ENCODE peak calls at places on chromosomes 3 and 15, in four cellular contexts. J, T, O and V are unnamed samples.
A peak's percentile ranks its signal among the peaks of the same experiment; 100 is the strongest.

GRCh38 chr3:152961323-152961722 is 126.4 kb downstream of the P2RY1 start:
- DNase-seq in J (no peak), T (no peak), O (no peak), V (no peak)

GRCh38 chr3:77506384-77506783 is 466.5 kb downstream of the ROBO2 start:
- DNase-seq in J (no peak), T (no peak), O (no peak), V (no peak)

GRCh38 chr3:39101022-39101689 is 6.3 kb downstream of the GORASP1 start:
- DNase-seq in J (peak; percentile 1), T (no peak), O (peak; percentile 11), V (no peak)

GRCh38 chr3:15319575-15319974 is 12.8 kb downstream of the SH3BP5 start:
- DNase-seq in J (no peak), T (no peak), O (peak; percentile 95), V (no peak)

GRCh38 chr3:13812039-13812438 is 67.8 kb downstream of the WNT7A start:
- DNase-seq in J (no peak), T (peak; percentile 73), O (no peak), V (peak; percentile 17)

GRCh38 chr3:90091557-90091956 is 984.1 kb downstream of the EPHA3 start:
- DNase-seq in J (peak; percentile 63), T (peak; percentile 1), O (peak; percentile 47), V (no peak)

GRCh38 chr3:147407495-147408179 is 1.3 kb upstream of the ZIC4 start:
- DNase-seq in J (no peak), T (no peak), O (no peak), V (no peak)

GRCh38 chr15:80106051-80106450 is 46.6 kb downstream of the ZFAND6 start:
- DNase-seq in J (no peak), T (no peak), O (no peak), V (no peak)

GRCh38 chr15:29938701-29939340 is 116.6 kb upstream of the TJP1 start:
- DNase-seq in J (no peak), T (no peak), O (no peak), V (no peak)

GRCh38 chr15:100995471-100996430 is 76.6 kb downstream of the LRRK1 start:
- DNase-seq in J (no peak), T (no peak), O (no peak), V (no peak)

GRCh38 chr3:148023994-148024393 is 614.8 kb downstream of the ZIC1 start:
- DNase-seq in J (no peak), T (no peak), O (peak; percentile 90), V (no peak)

GRCh38 chr3:43455233-43455632 is 166.6 kb downstream of the ANO10 start:
- DNase-seq in J (no peak), T (no peak), O (peak; percentile 12), V (no peak)

GRCh38 chr3:134466366-134466765 is 19.4 kb downstream of the ANAPC13 start:
- DNase-seq in J (no peak), T (no peak), O (no peak), V (no peak)

GRCh38 chr3:119245778-119246177 is 5.1 kb upstream of the B4GALT4 start:
- DNase-seq in J (no peak), T (no peak), O (no peak), V (no peak)

GRCh38 chr3:165837058-165837525 is at the start of gene BCHE:
- DNase-seq in J (no peak), T (no peak), O (peak; percentile 4), V (no peak)

GRCh38 chr3:119664850-119665379 is 4.5 kb upstream of the POPDC2 start:
- DNase-seq in J (no peak), T (no peak), O (no peak), V (no peak)

GRCh38 chr3:156818890-156819289 is 7.3 kb upstream of the LEKR1 start:
- DNase-seq in J (no peak), T (no peak), O (no peak), V (no peak)

GRCh38 chr15:28026764-28027713 is 72.1 kb downstream of the OCA2 start:
- DNase-seq in J (no peak), T (no peak), O (no peak), V (no peak)

GRCh38 chr3:23600178-23600577 is 205.6 kb upstream of the UBE2E1 start:
- DNase-seq in J (no peak), T (no peak), O (no peak), V (no peak)

GRCh38 chr15:98160236-98160635 is 199.7 kb downstream of the ARRDC4 start:
- DNase-seq in J (no peak), T (no peak), O (no peak), V (no peak)

GRCh38 chr15:59933607-59934006 is 70.5 kb upstream of the FOXB1 start:
- DNase-seq in J (no peak), T (no peak), O (no peak), V (no peak)

GRCh38 chr3:99781761-99782160 is 35.9 kb upstream of the CMSS1 start:
- DNase-seq in J (no peak), T (no peak), O (peak; percentile 37), V (no peak)

GRCh38 chr15:60840306-60840702 is 361.4 kb upstream of the ICE2 start:
- DNase-seq in J (peak; percentile 57), T (no peak), O (peak; percentile 51), V (no peak)

GRCh38 chr3:123044981-123045763 is 17.6 kb upstream of the SEMA5B start:
- DNase-seq in J (no peak), T (no peak), O (no peak), V (no peak)